ENCODE peak calls at places on chromosome 7, in nine cellular contexts. F is MM.1S; Q is ovary; R is tibial nerve; I is colonic mucosa; A is right cardiac atrium; X is CD4-positive, alpha-beta memory T cell; V is fibroblast of lung; B is HCT116. O is an unnamed sample.

GRCh38 chr7:122750389-122750788 is 47.7 kb upstream of the RNF148 start:
- DNase-seq in F (no peak), I (no peak), A (no peak), Q (no peak), X (no peak), V (no peak), B (no peak), R (no peak), O (no peak)

GRCh38 chr7:29005829-29006228 is 47.7 kb upstream of the TRIL start:
- DNase-seq in I (no peak), R (no peak), F (no peak), Q (no peak), V (peak; percentile 73), B (no peak), A (no peak), X (no peak), O (no peak)

GRCh38 chr7:92598310-92598981 is 8.3 kb upstream of the FAM133B start:
- DNase-seq in X (no peak), R (no peak), I (no peak), Q (no peak), B (no peak), A (no peak), V (no peak), F (no peak), O (no peak)

GRCh38 chr7:152913492-152913891 is 153.9 kb downstream of the ACTR3B start:
- DNase-seq in X (no peak), V (no peak), R (no peak), A (no peak), I (no peak), B (no peak), F (no peak), Q (no peak), O (no peak)

GRCh38 chr7:132318338-132319318 is 257.6 kb downstream of the PLXNA4 start:
- DNase-seq in I (peak; percentile 83), Q (peak; percentile 87), B (peak; percentile 68), X (peak; percentile 74), F (peak; percentile 89), R (peak; percentile 71), A (peak; percentile 93), V (peak; percentile 78), O (peak; percentile 4)

GRCh38 chr7:139635521-139636240 is 112.2 kb downstream of the CLEC2L start:
- DNase-seq in A (no peak), V (no peak), F (no peak), I (no peak), R (no peak), B (no peak), X (peak; percentile 90), Q (no peak), O (no peak)

GRCh38 chr7:89887489-89887888 is 266.8 kb upstream of the STEAP1 start:
- DNase-seq in X (no peak), F (peak; percentile 62), R (no peak), A (no peak), I (no peak), V (no peak), Q (no peak), B (no peak), O (no peak)

GRCh38 chr7:128321044-128321422 is 22.7 kb downstream of the RBM28 start:
- DNase-seq in F (no peak), I (no peak), A (no peak), B (no peak), R (no peak), X (no peak), Q (no peak), V (no peak), O (no peak)

DNA sequence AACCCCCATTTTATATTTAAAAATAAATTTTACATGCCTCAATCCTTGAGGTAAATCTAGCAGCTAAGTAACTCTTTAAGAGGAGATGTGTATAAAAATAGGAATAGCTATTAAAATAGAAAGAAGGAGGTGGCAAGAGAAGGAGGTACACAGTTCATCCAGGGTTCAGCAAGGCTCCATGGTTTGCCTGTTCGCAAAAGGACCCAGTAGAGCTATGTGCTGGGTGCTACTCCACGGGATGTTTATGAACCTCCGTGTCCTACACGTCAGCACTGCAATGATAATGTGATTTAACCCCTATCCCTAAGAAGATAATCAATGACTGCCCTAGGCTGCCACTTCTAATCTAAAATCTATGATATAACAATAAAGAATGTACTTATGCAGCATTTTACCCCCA is 926 bp upstream of the DENND11 start:
- DNase-seq in Q (no peak), F (no peak), B (no peak), V (no peak), R (no peak), X (no peak), A (no peak), I (no peak), O (no peak)
- H3K4me3 ChIP-seq in Q (no peak overlapping the region), F (no peak overlapping the region), B (peak overlapping the region; percentile 60), V (peak overlapping the region; percentile 78), R (no peak overlapping the region), X (no peak overlapping the region), A (peak overlapping the region; percentile 100), I (no peak overlapping the region), O (no peak overlapping the region)

GRCh38 chr7:27185013-27185707 is at the start of gene HOXA11:
- DNase-seq in Q (no peak), F (no peak), B (no peak), R (peak; percentile 85), X (no peak), A (no peak), I (peak; percentile 91), V (no peak), O (peak; percentile 94)

GRCh38 chr7:27182861-27183681 is 2.0 kb downstream of the HOXA11 start:
- DNase-seq in A (peak; percentile 36), I (no peak), X (no peak), V (no peak), F (no peak), Q (no peak), B (no peak), R (no peak), O (no peak)

GRCh38 chr7:27184342-27185012 is 555 bp downstream of the HOXA11 start:
- DNase-seq in Q (peak; percentile 21), B (no peak), V (peak; percentile 15), A (peak; percentile 60), F (no peak), R (no peak), X (no peak), I (no peak), O (no peak)

GRCh38 chr7:27182285-27182827 is 2.7 kb downstream of the HOXA11 start:
- DNase-seq in Q (no peak), F (no peak), B (no peak), A (no peak), X (no peak), V (no peak), R (no peak), I (no peak), O (no peak)

DNA sequence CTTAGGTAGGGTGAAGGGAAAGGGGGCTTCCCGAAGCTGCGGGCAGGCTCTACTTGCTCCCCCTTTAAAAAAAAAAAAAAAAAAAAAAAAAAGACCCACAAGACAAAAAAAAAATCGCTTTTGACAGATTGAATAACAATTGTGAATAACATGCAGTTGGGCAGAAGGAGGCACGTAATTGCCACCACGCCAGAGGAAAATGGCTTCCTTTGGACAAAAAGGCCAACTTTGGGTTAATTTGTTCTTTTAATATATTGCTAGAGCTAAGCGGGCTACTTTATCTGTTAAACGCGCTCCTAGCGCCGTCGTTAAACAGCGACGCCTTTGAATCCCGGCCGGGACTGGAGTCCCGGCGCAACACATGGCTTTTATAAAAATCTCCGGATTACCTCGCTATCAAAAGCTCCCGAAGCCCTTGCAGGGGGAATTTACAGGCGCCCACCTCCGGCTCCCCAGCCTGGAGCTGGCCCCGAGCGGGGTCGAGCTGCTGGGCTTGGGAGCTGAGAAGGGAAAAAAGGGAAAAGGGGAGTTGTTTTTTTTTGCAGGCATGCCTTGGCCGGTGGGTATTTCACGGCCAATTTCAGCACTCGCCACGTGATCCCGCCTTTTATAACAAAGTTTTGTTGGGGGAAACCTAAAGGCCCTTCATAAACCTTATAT is 1.2 kb downstream of the HOXA11 start:
- DNase-seq in R (no peak), X (no peak), B (no peak), I (no peak), A (peak; percentile 47), Q (no peak), V (no peak), F (no peak), O (no peak)
- H3K4me3 ChIP-seq in R (peak overlapping the region; percentile 30), X (no peak overlapping the region), B (peak overlapping the region; percentile 85), I (peak overlapping the region; percentile 50), A (peak overlapping the region; percentile 41), Q (peak overlapping the region; percentile 46), V (peak overlapping the region; percentile 17), F (no peak overlapping the region), O (peak overlapping the region; percentile 88)

DNA sequence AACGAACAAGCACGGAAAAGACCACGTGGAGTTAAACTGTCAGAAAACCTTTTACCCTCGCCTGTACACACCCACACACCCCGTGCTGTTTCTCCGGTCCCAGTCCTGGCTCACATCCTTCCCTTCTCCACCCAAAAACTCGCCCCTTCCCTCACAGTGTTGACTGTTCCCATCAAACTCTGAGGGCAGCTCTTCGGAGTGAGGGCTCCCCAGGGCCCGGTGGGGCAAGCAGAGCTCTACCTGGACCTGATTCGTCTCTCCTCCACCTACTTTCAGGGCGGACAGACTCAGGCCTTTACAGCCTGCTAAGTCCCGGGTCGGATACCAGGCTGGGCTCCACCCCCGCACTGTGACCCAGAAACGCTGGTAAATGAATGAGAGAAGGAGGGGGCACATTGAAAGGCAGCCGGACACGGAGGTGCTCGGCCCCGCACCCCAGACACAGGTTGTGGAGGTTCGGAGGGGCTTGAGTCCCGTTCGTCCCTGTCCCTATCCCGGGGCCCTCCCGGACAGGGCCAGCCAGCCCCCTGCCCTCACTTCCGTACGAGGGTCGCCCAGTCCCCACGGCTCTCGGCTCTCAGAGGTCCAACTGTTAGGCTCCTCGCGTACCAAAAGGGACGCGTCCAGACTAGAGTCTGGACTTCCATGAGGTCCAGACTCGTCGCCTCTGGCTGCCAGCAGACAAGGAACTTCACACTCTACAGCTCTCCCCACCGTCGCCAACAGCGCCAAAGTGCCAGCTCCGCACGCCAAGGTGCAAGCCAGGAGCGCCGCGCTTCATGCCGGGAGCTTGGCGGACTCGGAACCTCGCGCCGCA is 31.7 kb upstream of the ASL start:
- DNase-seq in V (peak; percentile 41), I (peak; percentile 65), F (no peak), X (peak; percentile 16), A (peak; percentile 81), Q (peak; percentile 53), B (no peak), R (no peak), O (no peak)
- H3K4me3 ChIP-seq in V (peak overlapping the region; percentile 20), I (peak overlapping the region; percentile 55), F (no peak overlapping the region), X (no peak overlapping the region), A (peak overlapping the region; percentile 22), Q (peak overlapping the region; percentile 39), B (no peak overlapping the region), R (peak overlapping the region; percentile 49), O (peak overlapping the region; percentile 30)

GRCh38 chr7:7913506-7913905 is 55.1 kb upstream of the GLCCI1 start:
- DNase-seq in B (no peak), F (no peak), I (no peak), V (no peak), X (no peak), R (no peak), Q (no peak), A (no peak), O (peak; percentile 32)
- H3K4me3 ChIP-seq in B (no peak overlapping the region), F (no peak overlapping the region), I (no peak overlapping the region), V (no peak overlapping the region), X (no peak overlapping the region), R (no peak overlapping the region), Q (no peak overlapping the region), A (no peak overlapping the region), O (no peak overlapping the region)

GRCh38 chr7:137980308-137980707 is 21.6 kb downstream of the CREB3L2 start:
- DNase-seq in F (no peak), Q (no peak), B (no peak), V (no peak), X (no peak), I (no peak), R (no peak), A (no peak), O (no peak)
- H3K4me3 ChIP-seq in F (no peak overlapping the region), Q (no peak overlapping the region), B (no peak overlapping the region), V (no peak overlapping the region), X (no peak overlapping the region), I (no peak overlapping the region), R (no peak overlapping the region), A (no peak overlapping the region), O (no peak overlapping the region)

O was measured in BJ.